ENCODE peak calls at places on chromosomes 1 and 21, in six cellular contexts. J is H1, W is trophoblast cell, N is IMR-90, T is H9, V is mesenchymal stem cell. R is an unnamed sample.

GRCh38 chr21:33791058-33791457 is 124.5 kb downstream of the ATP5PO start:
- DNase-seq in J (no peak), W (no peak), N (no peak), T (no peak), V (no peak), R (no peak)

GRCh38 chr21:45590246-45590725 is 48.0 kb upstream of the SLC19A1 start:
- DNase-seq in J (peak), W (no peak), N (peak), T (peak), V (peak), R (no peak)

GRCh38 chr1:223081181-223081994 is 61.7 kb downstream of the TLR5 start:
- DNase-seq in J (peak), W (peak), N (peak), T (peak), V (peak), R (peak)

GRCh38 chr1:18556364-18556763 is 74.3 kb upstream of the PAX7 start:
- DNase-seq in J (no peak), W (no peak), N (peak), T (no peak), V (no peak), R (no peak)

GRCh38 chr1:76073471-76073870 is 1.1 kb upstream of the ST6GALNAC3 start:
- DNase-seq in J (no peak), W (peak), N (peak), T (no peak), V (peak), R (no peak)

GRCh38 chr1:21624577-21625389 is 44.4 kb downstream of the RAP1GAP start:
- DNase-seq in J (no peak), W (no peak), N (no peak), T (no peak), V (no peak), R (no peak)

GRCh38 chr1:227788279-227789041 is 27.0 kb upstream of the PRSS38 start:
- DNase-seq in J (peak), W (peak), N (no peak), T (peak), V (peak), R (peak)

GRCh38 chr1:159554681-159555080 is 18.9 kb upstream of the OR10J5 start:
- DNase-seq in J (no peak), W (no peak), N (no peak), T (no peak), V (no peak), R (no peak)

GRCh38 chr1:192109576-192109975 is 48.7 kb upstream of the RGS18 start:
- DNase-seq in J (no peak), W (no peak), N (no peak), T (no peak), V (no peak), R (no peak)

GRCh38 chr1:98651116-98651625 is 10.3 kb upstream of the SNX7 start:
- DNase-seq in J (no peak), W (no peak), N (no peak), T (peak), V (no peak), R (no peak)

GRCh38 chr1:109765896-109766615 is 2.3 kb upstream of the EPS8L3 start:
- DNase-seq in J (no peak), W (no peak), N (no peak), T (no peak), V (no peak), R (no peak)

GRCh38 chr1:184520343-184520742 is 133.5 kb downstream of the C1orf21 start:
- DNase-seq in J (no peak), W (no peak), N (no peak), T (no peak), V (no peak), R (no peak)

GRCh38 chr1:25360596-25361581 is 22.8 kb downstream of the TMEM50A start:
- DNase-seq in J (no peak), W (no peak), N (peak), T (no peak), V (peak), R (no peak)

GRCh38 chr1:6603424-6603850 is 768 bp upstream of the KLHL21 start:
- DNase-seq in J (peak), W (peak), N (peak), T (peak), V (peak), R (peak)

DNA sequence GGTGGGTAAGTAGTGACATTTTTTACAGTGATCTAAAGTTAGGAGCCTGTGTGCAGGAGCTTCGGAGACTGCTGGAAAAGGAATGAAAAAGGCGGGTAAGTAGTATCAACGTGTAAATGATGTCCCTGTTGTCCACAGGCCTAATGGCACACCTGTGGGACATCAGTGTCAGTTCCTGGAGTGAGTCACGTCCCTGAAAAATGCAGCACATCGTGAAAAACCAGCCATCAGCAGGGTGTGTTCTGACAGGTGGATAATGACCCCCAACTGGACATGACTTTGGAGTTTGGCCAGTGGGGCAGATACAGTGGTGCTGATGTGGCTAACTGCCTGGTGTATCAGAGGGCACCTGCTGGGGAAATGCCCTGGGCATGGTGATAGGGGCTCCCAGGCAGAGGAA is 12.0 kb upstream of the PRDM15 start:
- DNase-seq in J (no peak), W (peak), N (no peak), T (no peak), V (no peak), R (no peak)
- H4K91ac ChIP-seq in J (no peak), W (no peak), N (no peak), T (no peak), V (no peak), R (no peak)

GRCh38 chr21:32693581-32693980 is 34.2 kb downstream of the SYNJ1 start:
- DNase-seq in J (no peak), W (no peak), N (no peak), T (no peak), V (no peak), R (no peak)

GRCh38 chr21:32687946-32688345 is 39.9 kb downstream of the SYNJ1 start:
- DNase-seq in J (no peak), W (no peak), N (no peak), T (no peak), V (no peak), R (no peak)

GRCh38 chr21:32690085-32690484 is 37.7 kb downstream of the SYNJ1 start:
- DNase-seq in J (no peak), W (no peak), N (peak), T (no peak), V (no peak), R (no peak)
- H4K91ac ChIP-seq in J (no peak), W (no peak), N (no peak), T (no peak), V (no peak), R (no peak)

GRCh38 chr1:182189535-182190066 is 128.1 kb upstream of the ZNF648 start:
- DNase-seq in J (no peak), W (no peak), N (no peak), T (no peak), V (no peak), R (no peak)
- H4K91ac ChIP-seq in J (no peak), W (no peak), N (no peak), T (no peak), V (no peak), R (no peak)

GRCh38 chr1:174134000-174134659 is 25.2 kb upstream of the RABGAP1L start:
- DNase-seq in J (no peak), W (no peak), N (no peak), T (no peak), V (no peak), R (no peak)
- H4K91ac ChIP-seq in J (no peak), W (no peak), N (no peak), T (no peak), V (no peak), R (no peak)

DNA sequence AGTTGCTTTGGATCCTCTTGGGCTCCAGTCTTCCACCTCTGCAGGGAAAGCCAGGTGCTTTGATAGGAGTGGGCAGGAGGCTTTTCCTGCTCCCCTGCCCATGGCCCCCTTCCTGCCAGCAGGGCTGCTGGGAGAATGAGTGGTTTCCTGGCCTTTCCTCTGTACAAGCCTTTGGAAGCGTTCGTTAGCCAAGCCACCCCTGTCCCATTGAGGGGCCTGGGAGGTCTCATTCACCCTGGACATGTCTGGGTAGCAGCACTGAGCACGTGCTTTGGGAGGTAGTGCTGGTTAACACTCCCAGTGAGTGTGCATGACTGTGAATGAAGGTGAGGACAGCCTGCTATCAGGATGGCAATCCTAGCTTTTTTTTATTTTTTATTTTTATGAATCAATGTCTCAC is 118.5 kb upstream of the CACNA1E start:
- DNase-seq in J (no peak), W (no peak), N (no peak), T (no peak), V (no peak), R (no peak)
- H4K91ac ChIP-seq in J (no peak), W (no peak), N (no peak), T (no peak), V (no peak), R (no peak)

R was measured in neuronal stem cell.